ENCODE peak calls at places on chromosomes 4 and X, in four cellular contexts. Y is endothelial cell of umbilical vein, K is endodermal cell, V is HCT116. O is an unnamed sample.

GRCh38 chr4:153514001-153514526 is 47.9 kb downstream of the TMEM131L start:
- DNase-seq in K (no peak), Y (peak; percentile 79), V (peak; percentile 76), O (no peak)

GRCh38 chr4:105933083-105933482 is 37.8 kb downstream of the NPNT start:
- DNase-seq in Y (no peak), K (no peak), V (no peak), O (no peak)

GRCh38 chr4:34720563-34720962 is 1523.8 kb downstream of the ARAP2 start:
- DNase-seq in V (peak; percentile 27), Y (peak; percentile 2), K (no peak), O (no peak)

GRCh38 chrX:64206556-64207162 is 1.2 kb upstream of the AMER1 start:
- DNase-seq in V (no peak), K (no peak), Y (no peak), O (peak; percentile 76)

GRCh38 chr4:99821918-99822503 is 5.4 kb downstream of the DAPP1 start:
- DNase-seq in Y (no peak), K (no peak), V (no peak), O (no peak)

GRCh38 chrX:129983575-129984131 is 1.2 kb downstream of the BCORL1 start:
- DNase-seq in K (peak; percentile 63), Y (no peak), V (no peak), O (no peak)

GRCh38 chrX:110421499-110422455 is 63.1 kb downstream of the RTL9 start:
- DNase-seq in Y (no peak), K (no peak), V (no peak), O (peak; percentile 36)

GRCh38 chr4:54842226-54843055 is 184.7 kb downstream of the KIT start:
- DNase-seq in V (no peak), K (no peak), Y (no peak), O (no peak)

GRCh38 chr4:26937567-26937966 is 76.9 kb downstream of the STIM2 start:
- DNase-seq in Y (no peak), V (no peak), K (no peak), O (no peak)

GRCh38 chr4:184731056-184731455 is 2.8 kb downstream of the CENPU start:
- DNase-seq in V (no peak), K (no peak), Y (no peak), O (no peak)
- H3K4me1 ChIP-seq in V (no peaks in the 10 kb centered on the region), K (no peaks in the 10 kb centered on the region), Y (peaks cover 24% of the 10 kb centered on the region), O (peaks cover 5% of the 10 kb centered on the region)

GRCh38 chrX:15158736-15159406 is 111.0 kb downstream of the ASB9 start:
- DNase-seq in Y (no peak), K (no peak), V (no peak), O (no peak)

GRCh38 chrX:15158350-15158735 is 111.5 kb downstream of the ASB9 start:
- DNase-seq in K (no peak), Y (no peak), V (no peak), O (no peak)

GRCh38 chrX:15157624-15158023 is 112.3 kb downstream of the ASB9 start:
- DNase-seq in K (no peak), Y (no peak), V (no peak), O (no peak)

GRCh38 chrX:15163131-15163530 is 106.8 kb downstream of the ASB9 start:
- DNase-seq in V (no peak), K (no peak), Y (no peak), O (no peak)

DNA sequence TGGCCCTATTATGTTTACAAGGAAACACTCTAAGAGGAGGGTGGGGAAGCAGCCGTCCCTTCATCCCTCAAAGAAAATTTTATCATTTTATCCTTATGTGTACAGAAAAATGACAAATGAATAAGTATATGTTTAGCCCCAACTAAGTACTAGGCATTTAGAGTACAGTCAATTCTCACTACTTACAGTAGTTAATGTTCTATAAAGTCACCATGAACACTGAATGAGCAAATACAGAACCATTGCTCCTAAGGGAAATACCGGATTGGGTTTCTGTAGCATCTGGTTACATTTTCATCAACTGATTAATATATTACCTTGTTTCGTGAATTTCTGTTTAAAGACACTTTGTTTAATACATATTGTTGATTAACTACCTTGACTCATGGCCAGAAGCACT is 109.3 kb downstream of the ASB9 start:
- DNase-seq in V (no peak), K (no peak), Y (no peak), O (no peak)
- H3K4me1 ChIP-seq in V (no peaks in the 10 kb centered on the region), K (no peaks in the 10 kb centered on the region), Y (no peaks in the 10 kb centered on the region), O (no peaks in the 10 kb centered on the region)

DNA sequence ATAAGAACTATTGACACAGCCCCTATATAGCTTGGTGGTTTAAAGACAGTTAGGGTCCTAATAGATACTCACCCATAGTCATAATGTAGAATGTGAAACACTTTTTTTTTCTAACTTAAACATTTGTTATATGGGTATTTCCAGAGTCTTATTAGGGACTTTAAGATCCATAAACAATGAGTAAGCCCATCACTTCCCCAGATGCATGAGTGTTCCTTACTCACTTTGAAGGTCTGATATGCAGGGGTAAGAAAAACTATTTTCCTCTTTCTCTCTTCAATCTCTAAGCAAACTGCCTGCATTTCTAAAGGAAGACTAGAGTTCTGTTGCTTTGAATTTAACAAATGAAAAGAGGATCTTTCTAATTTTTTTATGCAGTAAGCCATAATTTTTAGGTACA is 443.6 kb upstream of the PITX2 start:
- DNase-seq in Y (no peak), K (no peak), V (no peak), O (no peak)
- H3K4me1 ChIP-seq in Y (no peaks in the 10 kb centered on the region), K (peaks cover 3% of the 10 kb centered on the region), V (peaks cover 24% of the 10 kb centered on the region), O (no peaks in the 10 kb centered on the region)

DNA sequence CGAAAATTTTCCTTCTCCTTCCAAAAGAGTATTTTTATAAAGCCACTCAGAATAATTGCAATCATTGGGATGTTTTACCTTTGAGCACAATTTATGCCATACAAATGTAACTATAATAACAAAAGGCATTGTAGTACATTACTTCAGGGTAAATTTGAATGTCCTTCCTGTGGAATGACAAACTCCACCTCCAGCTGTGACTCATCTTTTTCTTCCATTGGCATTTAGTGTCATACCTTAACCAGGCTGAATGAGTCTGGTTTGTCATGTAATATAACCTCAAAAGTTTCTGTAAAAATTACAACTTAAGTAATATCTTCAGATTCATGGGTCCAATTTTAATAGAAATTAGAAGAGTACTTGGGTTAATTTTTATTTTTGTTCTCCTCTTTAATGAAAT is 93.3 kb downstream of the TMEM47 start:
- DNase-seq in V (no peak), K (no peak), Y (no peak), O (no peak)
- H3K4me1 ChIP-seq in V (no peaks in the 10 kb centered on the region), K (no peaks in the 10 kb centered on the region), Y (peaks cover 25% of the 10 kb centered on the region), O (no peaks in the 10 kb centered on the region)

GRCh38 chrX:39753296-39753996 is 344.3 kb downstream of the BCOR start:
- DNase-seq in K (peak; percentile 82), V (no peak), Y (peak; percentile 87), O (no peak)

GRCh38 chrX:39750246-39750790 is 347.4 kb downstream of the BCOR start:
- DNase-seq in K (no peak), Y (no peak), V (no peak), O (no peak)

GRCh38 chrX:39750798-39751197 is 347.0 kb downstream of the BCOR start:
- DNase-seq in V (no peak), K (no peak), Y (no peak), O (no peak)

GRCh38 chrX:39755152-39756032 is 342.4 kb downstream of the BCOR start:
- DNase-seq in Y (peak; percentile 92), V (peak; percentile 85), K (peak; percentile 78), O (no peak)

DNA sequence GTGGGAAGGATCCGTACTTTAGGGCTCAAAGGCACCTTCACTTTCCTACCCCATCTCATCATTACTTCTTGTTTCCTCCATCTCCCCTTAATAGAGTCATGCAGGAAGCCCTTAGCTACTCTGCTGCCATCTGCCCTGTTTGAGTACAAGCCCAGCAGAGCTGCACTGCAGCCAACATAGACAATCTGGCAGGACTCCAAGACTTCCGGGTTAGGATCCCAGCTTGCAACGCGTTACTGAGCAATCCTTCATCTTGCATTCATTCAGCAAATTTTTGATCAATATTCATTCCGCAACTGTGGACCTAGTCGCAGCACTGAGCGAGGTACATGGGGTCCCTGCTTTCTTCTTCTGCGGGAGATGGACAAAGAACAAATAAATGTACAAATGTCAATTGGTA is 344.9 kb downstream of the BCOR start:
- DNase-seq in K (no peak), V (no peak), Y (peak; percentile 55), O (peak; percentile 68)
- H3K4me1 ChIP-seq in K (no peaks in the 10 kb centered on the region), V (peaks cover 22% of the 10 kb centered on the region), Y (peaks cover 41% of the 10 kb centered on the region), O (no peaks in the 10 kb centered on the region)

DNA sequence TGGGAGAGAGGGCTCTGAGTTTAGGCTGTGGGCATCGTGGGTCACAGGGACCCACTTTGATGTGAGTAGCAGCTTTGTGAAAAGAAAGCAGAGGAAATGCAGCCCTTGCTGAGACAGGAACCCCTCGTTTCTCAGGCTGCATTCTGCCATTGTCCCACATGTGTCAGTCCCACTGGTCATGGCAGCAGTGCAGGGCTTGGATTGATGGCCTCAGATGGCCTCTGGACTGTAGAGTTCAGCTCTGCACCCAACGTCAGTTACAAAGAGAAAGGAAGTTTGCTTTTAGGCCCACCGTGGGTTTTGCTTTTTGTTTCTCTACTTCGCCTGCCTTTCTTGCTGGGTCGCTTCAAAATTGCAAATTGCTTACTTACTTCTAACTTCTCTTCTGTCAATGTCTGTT is 248.3 kb upstream of the KLF3 start:
- DNase-seq in Y (no peak), V (no peak), K (no peak), O (no peak)
- H3K4me1 ChIP-seq in Y (no peaks in the 10 kb centered on the region), V (peaks cover 4% of the 10 kb centered on the region), K (no peaks in the 10 kb centered on the region), O (no peaks in the 10 kb centered on the region)

GRCh38 chr4:152499322-152499721 is 36.6 kb downstream of the FBXW7 start:
- DNase-seq in K (no peak), V (no peak), Y (no peak), O (no peak)

GRCh38 chr4:152488246-152488645 is 47.6 kb downstream of the FBXW7 start:
- DNase-seq in K (no peak), Y (no peak), V (no peak), O (no peak)

DNA sequence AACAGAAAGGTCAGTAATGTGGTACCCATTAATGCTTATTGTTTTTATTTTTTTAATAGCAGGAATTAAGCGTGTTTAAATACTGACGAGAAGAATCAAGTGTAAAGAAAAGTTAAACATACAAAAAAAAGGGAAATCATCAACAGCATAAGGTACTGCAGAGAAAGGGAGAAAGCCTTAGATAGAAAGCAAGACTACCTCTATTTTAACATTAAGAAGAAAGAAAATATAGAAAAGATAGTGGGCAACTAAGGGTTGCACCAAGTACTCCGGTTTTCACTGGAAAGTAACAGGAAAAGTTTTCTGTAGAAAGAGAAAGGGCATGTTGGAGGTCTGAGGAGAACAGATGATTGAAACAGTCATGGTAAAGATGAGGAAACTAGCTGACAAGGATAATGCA is 41.9 kb downstream of the FBXW7 start:
- DNase-seq in Y (no peak), K (no peak), V (no peak), O (no peak)
- H3K4me1 ChIP-seq in Y (no peaks in the 10 kb centered on the region), K (no peaks in the 10 kb centered on the region), V (no peaks in the 10 kb centered on the region), O (no peaks in the 10 kb centered on the region)

GRCh38 chrX:20311505-20311904 is 44.8 kb upstream of the RPS6KA3 start:
- DNase-seq in K (no peak), V (no peak), Y (no peak), O (no peak)
- H3K4me1 ChIP-seq in K (no peaks in the 10 kb centered on the region), V (no peaks in the 10 kb centered on the region), Y (no peaks in the 10 kb centered on the region), O (no peaks in the 10 kb centered on the region)

GRCh38 chr4:24801136-24801855 is 5.9 kb downstream of the SOD3 start:
- DNase-seq in Y (no peak), V (no peak), K (no peak), O (no peak)
- H3K4me1 ChIP-seq in Y (no peaks in the 10 kb centered on the region), V (no peaks in the 10 kb centered on the region), K (no peaks in the 10 kb centered on the region), O (no peaks in the 10 kb centered on the region)

O was measured in right lobe of liver.